ENCODE peak calls at places on chromosomes 3 and 15, in five cellular contexts. O is IMR-90, X is K562, K is HepG2, P is SK-N-SH. F is an unnamed sample.

GRCh38 chr15:89680282-89680873 is 1.2 kb upstream of the PLIN1 start:
- DNase-seq in O (peak; percentile 67), X (no peak), K (peak; percentile 80), P (no peak), F (no peak)

GRCh38 chr3:181726351-181727121 is 14.8 kb downstream of the SOX2 start:
- DNase-seq in O (no peak), X (no peak), K (no peak), P (no peak), F (no peak)

GRCh38 chr3:132180337-132180791 is 136.8 kb upstream of the ACP3 start:
- DNase-seq in O (peak; percentile 66), X (no peak), K (peak; percentile 38), P (peak; percentile 42), F (peak; percentile 5)

GRCh38 chr3:120604784-120605183 is 8.6 kb downstream of the NDUFB4 start:
- DNase-seq in O (no peak), X (no peak), K (no peak), P (no peak), F (no peak)

GRCh38 chr15:76336254-76337046 is at the start of gene ISL2:
- DNase-seq in O (peak; percentile 96), X (peak; percentile 97), K (peak; percentile 95), P (peak; percentile 99), F (peak; percentile 61)

GRCh38 chr15:28888900-28889299 is 3.1 kb downstream of the APBA2 start:
- DNase-seq in O (no peak), X (no peak), K (no peak), P (no peak), F (no peak)

GRCh38 chr3:56522374-56522773 is 34.6 kb upstream of the CCDC66 start:
- DNase-seq in O (no peak), X (no peak), K (no peak), P (no peak), F (no peak)

GRCh38 chr3:110362756-110363155 is 708.9 kb upstream of the NECTIN3 start:
- DNase-seq in O (peak; percentile 48), X (no peak), K (no peak), P (no peak), F (no peak)

GRCh38 chr3:186002884-186003472 is 65.2 kb upstream of the TRA2B start:
- DNase-seq in O (peak; percentile 48), X (peak; percentile 41), K (peak; percentile 35), P (peak; percentile 30), F (no peak)

GRCh38 chr3:40911264-40911663 is 288.0 kb upstream of the CTNNB1 start:
- DNase-seq in O (no peak), X (no peak), K (no peak), P (no peak), F (no peak)

GRCh38 chr3:147656023-147656422 is 246.9 kb downstream of the ZIC1 start:
- DNase-seq in O (no peak), X (no peak), K (no peak), P (no peak), F (no peak)

GRCh38 chr3:8503871-8504610 is 2.4 kb downstream of the LMCD1 start:
- DNase-seq in O (no peak), X (no peak), K (peak; percentile 47), P (no peak), F (no peak)

GRCh38 chr3:142902356-142902755 is 13.5 kb upstream of the PCOLCE2 start:
- DNase-seq in O (no peak), X (no peak), K (no peak), P (no peak), F (no peak)

GRCh38 chr3:142907996-142908395 is 19.1 kb upstream of the PCOLCE2 start:
- DNase-seq in O (no peak), X (no peak), K (no peak), P (no peak), F (no peak)

GRCh38 chr3:142910280-142910679 is 21.4 kb upstream of the PCOLCE2 start:
- DNase-seq in O (no peak), X (no peak), K (no peak), P (no peak), F (no peak)

GRCh38 chr3:142909282-142909681 is 20.4 kb upstream of the PCOLCE2 start:
- DNase-seq in O (no peak), X (no peak), K (no peak), P (no peak), F (no peak)

GRCh38 chr3:142904639-142905441 is 16.0 kb upstream of the PCOLCE2 start:
- DNase-seq in O (no peak), X (no peak), K (peak; percentile 15), P (no peak), F (no peak)
- TF ChIP-seq MXI1 in O (no peak), X (no peak), K (no peak), P (no peak), F (no peak)

DNA sequence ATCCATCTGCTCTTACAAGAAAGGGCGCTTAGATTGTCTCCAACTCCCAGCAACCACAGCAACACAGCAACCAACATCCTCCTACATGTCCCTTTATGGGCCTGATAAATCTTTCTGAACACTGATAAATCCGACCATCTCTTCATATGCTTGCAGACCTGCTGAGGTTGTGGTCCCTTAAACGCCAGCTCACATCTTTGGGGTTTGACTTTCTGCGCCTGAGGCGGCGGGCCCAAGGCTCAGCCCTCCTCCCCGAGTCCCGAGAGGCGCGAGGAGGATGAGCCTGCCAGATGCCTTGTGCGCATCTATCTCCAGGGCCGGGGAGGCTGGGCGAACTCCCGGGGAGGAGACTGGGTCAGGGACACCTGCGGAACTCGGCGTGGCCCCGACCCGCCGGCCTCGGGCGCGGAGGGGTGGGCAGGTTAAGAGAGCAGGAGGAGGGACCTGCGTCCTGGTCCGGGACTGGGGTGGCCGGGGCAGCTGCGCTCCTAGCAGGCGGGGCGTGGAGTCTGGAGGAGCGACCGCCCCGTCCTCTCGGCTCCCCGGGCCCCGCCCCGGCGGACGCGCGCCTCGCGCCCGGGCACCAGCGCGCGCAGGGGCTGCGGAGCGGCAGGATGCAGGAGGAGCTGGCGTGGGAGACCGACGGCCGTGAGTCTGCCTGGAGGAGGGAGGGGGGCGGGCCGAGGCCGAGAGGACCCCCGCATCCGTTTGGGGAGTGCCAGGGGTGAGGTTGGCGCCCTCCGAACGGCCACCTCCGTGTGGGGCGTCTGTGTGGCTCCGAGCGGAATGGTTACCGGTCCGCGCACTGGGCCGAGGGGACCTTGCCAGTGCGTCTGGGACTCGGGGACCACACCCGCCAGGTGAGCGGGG is at the start of gene ANKDD1A:
- DNase-seq in O (peak; percentile 27), X (peak; percentile 75), K (no peak), P (peak; percentile 98), F (no peak)
- TF ChIP-seq MXI1 in O (no peak), X (no peak), K (no peak), P (no peak), F (no peak)

GRCh38 chr3:171874251-171874679 is 31.1 kb downstream of the TMEM212 start:
- DNase-seq in O (peak; percentile 99), X (no peak), K (peak; percentile 5), P (no peak), F (no peak)
- TF ChIP-seq MXI1 in O (no peak), X (no peak), K (no peak), P (no peak), F (no peak)

GRCh38 chr3:133925960-133926735 is 30.5 kb upstream of the RAB6B start:
- DNase-seq in O (no peak), X (no peak), K (no peak), P (no peak), F (no peak)

GRCh38 chr3:133928903-133929607 is 33.4 kb upstream of the RAB6B start:
- DNase-seq in O (no peak), X (no peak), K (no peak), P (no peak), F (no peak)

GRCh38 chr3:133926736-133927542 is 31.3 kb upstream of the RAB6B start:
- DNase-seq in O (no peak), X (peak; percentile 15), K (no peak), P (peak; percentile 45), F (no peak)

GRCh38 chr3:133928136-133928893 is 32.6 kb upstream of the RAB6B start:
- DNase-seq in O (no peak), X (no peak), K (no peak), P (no peak), F (no peak)

DNA sequence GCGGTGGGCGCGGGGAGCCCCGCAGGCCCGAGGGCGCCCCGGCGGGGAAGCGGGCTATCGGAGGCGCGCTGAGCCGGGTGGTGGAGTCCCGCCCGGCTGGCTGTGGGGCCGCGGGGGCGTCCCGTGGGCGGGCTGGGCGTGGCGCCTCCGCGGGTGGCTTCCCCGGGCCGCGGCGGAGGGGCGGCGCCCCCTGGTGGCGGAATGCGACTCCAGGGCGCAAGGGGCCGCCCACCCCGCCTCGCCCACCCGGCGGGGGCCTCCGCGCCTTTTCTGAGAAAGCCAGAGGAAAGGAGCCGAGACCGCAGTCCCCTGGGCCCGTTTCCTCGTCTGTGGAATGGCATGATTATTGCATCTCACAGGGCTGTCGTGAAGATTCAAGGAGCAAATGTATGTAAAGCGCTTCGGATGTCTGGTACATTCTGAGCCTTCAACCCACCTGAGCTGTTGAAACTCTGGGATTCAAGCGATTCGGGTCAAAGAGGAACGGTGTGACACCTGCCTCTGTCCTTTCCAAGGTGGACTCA is 31.9 kb upstream of the RAB6B start:
- DNase-seq in O (no peak), X (peak; percentile 94), K (no peak), P (peak; percentile 95), F (no peak)
- TF ChIP-seq MXI1 in O (no peak), X (no peak), K (no peak), P (no peak), F (no peak)